ENCODE peak calls at places on chromosome 13, in ten cellular contexts. D is heart left ventricle, S is sigmoid colon, W is A673, G is tibial artery, Y is cardiac muscle cell, J is fibroblast of lung, Z is lung, E is body of pancreas, O is HCT116. F is an unnamed sample.
A peak's percentile ranks its signal among the peaks of the same experiment; 100 is the strongest.

GRCh38 chr13:113157929-113158747 is at the start of gene PROZ:
- DNase-seq in D (no peak), S (no peak), W (no peak), G (no peak), Y (no peak), J (no peak), Z (no peak), E (peak; percentile 55), O (no peak), F (no peak)

GRCh38 chr13:43261018-43261417 is 237.6 kb downstream of the DNAJC15 start:
- DNase-seq in D (no peak), S (no peak), W (peak; percentile 7), G (no peak), Y (no peak), J (peak; percentile 81), Z (no peak), E (no peak), O (no peak), F (peak; percentile 47)

GRCh38 chr13:67134322-67135129 is 95.6 kb downstream of the PCDH9 start:
- DNase-seq in D (no peak), S (no peak), W (no peak), G (no peak), Y (no peak), J (peak; percentile 18), Z (no peak), E (no peak), O (no peak), F (no peak)

GRCh38 chr13:80399340-80400163 is 58.6 kb upstream of the SPRY2 start:
- DNase-seq in D (no peak), S (no peak), W (no peak), G (no peak), Y (no peak), J (no peak), Z (peak; percentile 71), E (peak; percentile 53), O (no peak), F (no peak)

GRCh38 chr13:44695520-44695919 is 119.4 kb upstream of the TSC22D1 start:
- DNase-seq in D (no peak), S (no peak), W (no peak), G (no peak), Y (no peak), J (no peak), Z (no peak), E (no peak), O (no peak), F (no peak)

GRCh38 chr13:23828866-23829265 is 60.3 kb downstream of the MIPEP start:
- DNase-seq in D (no peak), S (no peak), W (no peak), G (no peak), Y (no peak), J (peak; percentile 78), Z (no peak), E (no peak), O (no peak), F (peak; percentile 14)

GRCh38 chr13:44575741-44576395 is at the start of gene TSC22D1:
- DNase-seq in D (peak; percentile 44), S (peak; percentile 70), W (peak; percentile 61), G (peak; percentile 73), Y (peak; percentile 57), J (peak; percentile 66), Z (peak; percentile 51), E (peak; percentile 61), O (no peak), F (peak; percentile 60)

GRCh38 chr13:66835040-66835628 is 395.0 kb downstream of the PCDH9 start:
- DNase-seq in D (peak; percentile 86), S (peak; percentile 71), W (peak; percentile 66), G (peak; percentile 67), Y (peak; percentile 60), J (peak; percentile 39), Z (no peak), E (peak; percentile 70), O (no peak), F (peak; percentile 14)

GRCh38 chr13:97254809-97255208 is 32.7 kb downstream of the MBNL2 start:
- DNase-seq in D (no peak), S (no peak), W (no peak), G (no peak), Y (no peak), J (peak; percentile 93), Z (no peak), E (no peak), O (peak; percentile 93), F (peak; percentile 43)

GRCh38 chr13:106173346-106173745 is 362.1 kb downstream of the EFNB2 start:
- DNase-seq in D (no peak), S (no peak), W (no peak), G (no peak), Y (no peak), J (peak; percentile 49), Z (no peak), E (no peak), O (no peak), F (no peak)

GRCh38 chr13:106176103-106176502 is 359.4 kb downstream of the EFNB2 start:
- DNase-seq in D (no peak), S (no peak), W (no peak), G (no peak), Y (no peak), J (peak; percentile 93), Z (no peak), E (no peak), O (no peak), F (peak; percentile 81)

GRCh38 chr13:106173891-106174610 is 361.4 kb downstream of the EFNB2 start:
- DNase-seq in D (no peak), S (no peak), W (no peak), G (no peak), Y (no peak), J (no peak), Z (no peak), E (no peak), O (no peak), F (no peak)

GRCh38 chr13:106177146-106177545 is 358.3 kb downstream of the EFNB2 start:
- DNase-seq in D (no peak), S (no peak), W (no peak), G (no peak), Y (no peak), J (no peak), Z (no peak), E (no peak), O (no peak), F (no peak)

DNA sequence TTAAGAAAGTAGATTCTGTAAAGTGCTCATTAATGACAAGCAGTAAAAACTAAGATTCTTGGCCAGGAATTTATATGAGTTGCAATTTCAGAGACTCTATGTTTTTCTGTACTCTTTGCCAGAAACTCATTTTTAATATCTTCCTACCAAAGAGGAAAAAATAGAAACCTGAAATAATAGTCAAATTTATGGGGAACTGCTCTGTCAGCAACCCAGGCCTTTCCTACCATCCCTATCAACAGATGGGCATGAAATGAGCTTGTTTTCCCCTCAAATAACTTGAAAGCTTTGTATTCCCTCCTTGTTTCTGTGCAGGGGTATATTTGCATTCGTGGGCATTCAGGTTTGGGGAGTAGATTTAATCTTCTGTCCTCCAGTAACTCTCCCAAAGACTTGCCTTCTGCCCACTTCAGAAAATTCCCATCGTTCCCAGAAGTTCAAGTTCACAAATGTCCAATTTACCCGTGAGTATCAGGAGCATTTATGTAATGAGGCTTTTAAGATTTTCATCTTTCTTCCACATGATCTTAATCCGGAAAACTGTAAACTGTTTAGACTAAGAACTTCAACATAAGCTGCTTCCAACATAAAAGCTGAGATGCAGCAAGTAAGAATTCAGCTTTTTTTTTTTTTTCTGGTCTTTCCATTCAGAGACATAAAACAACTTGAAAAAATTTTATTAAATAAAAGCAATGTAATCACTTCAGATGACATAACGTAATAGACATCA is 363.1 kb downstream of the EFNB2 start:
- DNase-seq in D (no peak), S (no peak), W (no peak), G (no peak), Y (no peak), J (no peak), Z (no peak), E (no peak), O (no peak), F (peak; percentile 75)
- H3K4me3 ChIP-seq in D (no peak overlapping the region), S (no peak overlapping the region), W (no peak overlapping the region), G (no peak overlapping the region), Y (no peak overlapping the region), J (no peak overlapping the region), Z (no peak overlapping the region), E (no peak overlapping the region), O (no peak overlapping the region), F (no peak overlapping the region)

DNA sequence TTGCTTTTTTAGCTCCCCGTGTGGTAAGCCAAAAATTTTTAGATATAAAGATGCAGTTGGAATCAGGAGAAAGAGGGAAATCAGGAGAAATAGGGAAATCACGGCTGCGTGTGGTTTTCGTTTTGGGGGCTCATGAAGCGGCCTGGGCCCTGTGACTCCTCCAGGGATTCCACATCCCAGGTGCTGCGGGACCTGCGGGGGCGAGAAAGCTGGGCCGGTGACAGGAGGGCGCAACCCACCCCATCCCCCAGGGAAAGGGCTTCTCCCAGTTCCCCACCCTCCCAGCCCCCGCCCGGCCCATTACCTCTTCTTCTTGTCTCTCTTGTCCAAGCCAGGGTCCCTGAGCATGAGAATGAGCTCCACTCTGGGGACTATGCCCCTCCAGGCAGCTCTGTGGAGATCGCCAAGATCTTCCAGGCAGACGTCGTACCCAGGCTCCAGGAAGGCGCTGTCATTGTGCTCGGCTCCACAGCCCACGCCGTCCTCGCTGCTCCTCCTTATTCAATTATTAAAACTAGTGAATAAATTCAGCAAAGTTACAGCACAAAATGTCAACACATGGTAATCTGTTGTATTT is 111.0 kb downstream of the MRPL57 start:
- DNase-seq in D (no peak), S (no peak), W (no peak), G (no peak), Y (no peak), J (no peak), Z (no peak), E (no peak), O (no peak), F (no peak)
- TF ChIP-seq CTCF in D (no peak), S (no peak), W (no peak), G (no peak), Y (no peak), J (no peak), Z (no peak), E (no peak), O (no peak), F (no peak)

DNA sequence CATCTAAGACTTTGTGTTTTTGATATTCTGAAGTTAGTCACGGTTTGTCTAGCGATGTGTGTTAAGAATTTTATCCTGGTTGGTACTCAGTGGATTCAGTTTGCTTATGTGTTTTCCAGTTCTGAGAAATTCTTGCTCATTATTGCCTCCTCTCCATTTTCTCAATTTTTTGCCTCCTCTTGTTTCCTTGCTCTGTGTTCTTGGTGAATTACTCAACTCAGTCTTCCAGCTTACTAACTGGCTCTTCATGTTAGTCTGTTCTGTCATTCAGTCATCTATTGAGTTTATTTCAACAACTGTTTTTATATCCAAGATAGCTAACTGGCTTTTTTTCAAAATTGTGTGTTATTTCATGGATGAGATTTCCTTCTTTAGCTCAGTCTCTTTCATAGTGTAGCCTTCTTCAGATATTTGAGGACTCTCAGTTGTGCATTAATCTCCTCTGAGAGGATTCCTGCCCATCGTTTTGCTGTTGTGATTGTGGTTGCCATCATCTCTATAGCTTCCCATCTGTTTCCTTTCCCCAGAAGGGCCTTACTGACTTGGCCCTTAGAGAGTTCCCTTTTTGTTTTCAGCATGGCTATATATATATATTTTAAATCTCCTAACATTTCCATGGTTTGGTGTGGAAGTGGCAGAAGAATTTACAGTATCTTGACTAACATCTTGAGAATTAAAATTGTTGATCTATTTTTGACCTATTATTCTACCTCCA is 6.2 kb downstream of the SETDB2 start:
- DNase-seq in D (no peak), S (no peak), W (no peak), G (no peak), Y (no peak), J (no peak), Z (no peak), E (no peak), O (no peak), F (no peak)
- H3K4me3 ChIP-seq in D (no peak overlapping the region), S (no peak overlapping the region), W (no peak overlapping the region), G (no peak overlapping the region), Y (no peak overlapping the region), J (no peak overlapping the region), Z (no peak overlapping the region), E (no peak overlapping the region), O (no peak overlapping the region), F (no peak overlapping the region)

GRCh38 chr13:30792257-30793000 is 57.1 kb downstream of the ALOX5AP start:
- DNase-seq in D (peak; percentile 62), S (peak; percentile 89), W (no peak), G (peak; percentile 87), Y (no peak), J (peak; percentile 97), Z (peak; percentile 55), E (peak; percentile 80), O (peak; percentile 47), F (peak; percentile 92)
- TF ChIP-seq CTCF in D (peak; percentile 28), S (peak; percentile 13), W (no peak), G (peak; percentile 48), Y (peak; percentile 69), J (peak; percentile 72), Z (no peak), E (no peak), O (peak; percentile 26), F (peak; percentile 66)

F was measured in fibroblast of villous mesenchyme.